ENCODE peak calls at places on chromosome 19, in five cellular contexts. T, Y, I, R and M are unnamed samples.

GRCh38 chr19:38551450-38551813 is 66.3 kb downstream of the MAP4K1 start:
- DNase-seq in R (no peak), T (no peak), I (no peak), Y (no peak), M (no peak)

GRCh38 chr19:19460761-19461265 is 54.5 kb downstream of the TSSK6 start:
- DNase-seq in I (peak), R (no peak), Y (peak), T (no peak), M (no peak)

GRCh38 chr19:4183967-4184717 is 1.7 kb downstream of the ANKRD24 start:
- DNase-seq in T (no peak), I (no peak), Y (no peak), R (no peak), M (no peak)

GRCh38 chr19:13002389-13002898 is 7.2 kb downstream of the NFIX start:
- DNase-seq in Y (no peak), I (no peak), T (no peak), R (no peak), M (no peak)

GRCh38 chr19:17754634-17755532 is 3.6 kb downstream of the FCHO1 start:
- DNase-seq in T (no peak), I (no peak), Y (no peak), R (no peak), M (no peak)

GRCh38 chr19:4357095-4357797 is 13.9 kb downstream of the MPND start:
- DNase-seq in I (no peak), Y (no peak), R (no peak), T (peak), M (no peak)

GRCh38 chr19:37309834-37310575 is 60.9 kb upstream of the ZNF527 start:
- DNase-seq in Y (peak), T (peak), I (no peak), R (no peak), M (peak)

GRCh38 chr19:55464669-55465068 is at the start of gene C19orf85:
- DNase-seq in Y (no peak), T (no peak), R (no peak), I (no peak), M (no peak)

GRCh38 chr19:47421844-47422395 is 2.6 kb upstream of the MEIS3 start:
- DNase-seq in T (peak), I (no peak), R (no peak), Y (no peak), M (no peak)

GRCh38 chr19:35013047-35013819 is 13.1 kb downstream of the GRAMD1A start:
- DNase-seq in I (peak), R (no peak), Y (peak), T (peak), M (peak)

GRCh38 chr19:44720945-44721344 is 22.0 kb downstream of the CEACAM16 start:
- DNase-seq in T (no peak), R (no peak), Y (no peak), I (no peak), M (no peak)

GRCh38 chr19:46630806-46631205 is 5.2 kb downstream of the GNG8 start:
- DNase-seq in I (no peak), Y (no peak), R (no peak), T (no peak), M (no peak)

GRCh38 chr19:48950830-48951519 is 3.7 kb upstream of the BAX start:
- DNase-seq in T (no peak), I (no peak), Y (no peak), R (no peak), M (no peak)

GRCh38 chr19:5587071-5587455 is 19.3 kb upstream of the TINCR start:
- DNase-seq in I (no peak), T (no peak), Y (no peak), R (no peak), M (no peak)

GRCh38 chr19:42280761-42281174 is 11.7 kb downstream of the CIC start:
- DNase-seq in I (peak), T (no peak), Y (no peak), R (no peak), M (no peak)

GRCh38 chr19:43455321-43456113 is 9.9 kb downstream of the LYPD3 start:
- DNase-seq in I (no peak), R (no peak), T (no peak), Y (no peak), M (no peak)

GRCh38 chr19:50204811-50205675 is 1.6 kb downstream of the MYH14 start:
- DNase-seq in T (peak), I (no peak), Y (no peak), R (no peak), M (no peak)

GRCh38 chr19:35959040-35959967 is 23.1 kb downstream of the LRFN3 start:
- DNase-seq in R (no peak), Y (peak), I (no peak), T (peak), M (no peak)

GRCh38 chr19:6820237-6820636 is 47.7 kb downstream of the VAV1 start:
- DNase-seq in I (no peak), T (no peak), Y (no peak), R (no peak), M (no peak)

GRCh38 chr19:44718441-44719261 is 19.7 kb downstream of the CEACAM16 start:
- DNase-seq in R (no peak), I (peak), T (peak), Y (no peak), M (no peak)

GRCh38 chr19:29497686-29498436 is 27.9 kb upstream of the VSTM2B start:
- DNase-seq in R (no peak), I (no peak), T (no peak), Y (no peak), M (no peak)

GRCh38 chr19:58434217-58434616 is 5.7 kb downstream of the ZNF132 start:
- DNase-seq in Y (no peak), R (no peak), I (peak), T (no peak), M (no peak)

GRCh38 chr19:41707871-41708371 is 505 bp upstream of the CEACAM5 start:
- DNase-seq in T (no peak), R (no peak), Y (no peak), I (no peak), M (no peak)

GRCh38 chr19:57192064-57192395 is 730 bp downstream of the ZNF264 start:
- DNase-seq in T (peak), Y (no peak), I (no peak), R (no peak), M (no peak)

GRCh38 chr19:658916-659839 is 3.8 kb downstream of the RNF126 start:
- DNase-seq in R (no peak), T (no peak), I (peak), Y (peak), M (no peak)

GRCh38 chr19:40348961-40349507 is 539 bp downstream of the PLD3 start:
- DNase-seq in T (peak), Y (no peak), I (peak), R (peak), M (no peak)

GRCh38 chr19:2274937-2275535 is 6.9 kb downstream of the PEAK3 start:
- DNase-seq in R (no peak), T (peak), Y (peak), I (peak), M (peak)
- TF ChIP-seq CTCF in R (peak), T (peak), Y (no peak), I (peak), M (peak)

GRCh38 chr19:8513687-8514504 is at the start of gene ZNF414:
- DNase-seq in T (peak), R (peak), I (peak), Y (peak), M (peak)
- TF ChIP-seq CTCF in T (no peak), R (no peak), I (no peak), Y (no peak), M (no peak)

GRCh38 chr19:2800506-2800905 is 15.2 kb downstream of the THOP1 start:
- DNase-seq in Y (no peak), I (no peak), T (no peak), R (no peak), M (no peak)
- TF ChIP-seq CTCF in Y (no peak), I (no peak), T (no peak), R (no peak), M (no peak)

DNA sequence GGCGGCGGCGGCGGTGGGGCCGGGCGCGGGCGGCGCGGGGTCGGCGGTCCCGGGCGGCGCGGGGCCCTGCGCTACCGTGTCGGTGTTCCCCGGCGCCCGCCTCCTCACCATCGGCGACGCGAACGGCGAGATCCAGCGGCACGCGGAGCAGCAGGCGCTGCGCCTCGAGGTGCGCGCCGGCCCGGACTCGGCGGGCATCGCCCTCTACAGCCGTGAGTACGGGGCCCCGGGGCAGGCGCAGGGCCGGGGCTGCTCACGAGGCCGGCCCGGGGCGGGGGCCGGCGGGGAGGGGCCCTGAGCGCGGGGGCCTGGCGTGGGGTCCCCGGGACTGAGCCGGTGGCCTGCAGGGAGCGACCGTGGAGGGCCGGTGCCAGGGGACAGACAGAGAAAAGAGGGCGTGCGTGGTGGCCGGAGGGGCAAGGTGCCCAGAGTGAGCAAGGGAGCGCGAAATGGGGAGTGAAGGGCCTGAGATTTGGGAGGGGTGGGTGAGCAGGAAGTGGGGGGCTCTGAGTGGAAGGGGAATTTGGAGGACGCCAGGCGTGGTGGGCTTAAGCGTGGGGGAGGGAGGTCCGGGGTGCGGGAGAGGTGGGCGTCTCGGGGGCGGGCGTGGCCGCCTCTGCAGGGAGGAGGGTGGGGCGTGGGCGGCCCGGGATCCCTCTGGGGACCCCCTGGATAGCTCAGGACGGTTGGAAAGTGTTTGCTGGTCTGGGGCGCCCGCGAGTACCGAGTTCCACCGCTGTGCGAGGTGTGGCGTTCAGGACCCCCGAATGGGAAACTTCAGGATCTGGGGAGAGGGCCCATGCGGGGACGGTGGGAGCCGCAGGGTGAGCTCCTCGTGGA is 578 bp downstream of the CARM1 start:
- DNase-seq in R (no peak), I (no peak), Y (peak), T (peak), M (no peak)
- TF ChIP-seq CTCF in R (no peak), I (peak), Y (no peak), T (no peak), M (no peak)